ENCODE peak calls at places on chromosomes 11 and 22, in four cellular contexts. A, J, L and D are unnamed samples.

GRCh38 chr11:87473174-87473573 is 435.4 kb downstream of the TMEM135 start:
- DNase-seq in A (no peak), J (no peak), L (no peak), D (peak)

GRCh38 chr11:27120211-27120610 is 79.6 kb downstream of the BBOX1 start:
- DNase-seq in A (no peak), J (no peak), L (no peak), D (no peak)

GRCh38 chr11:134527382-134528243 is 115.6 kb upstream of the B3GAT1 start:
- DNase-seq in A (no peak), J (peak), L (peak), D (no peak)

GRCh38 chr11:67027943-67028542 is 5.1 kb downstream of the SYT12 start:
- DNase-seq in A (no peak), J (no peak), L (no peak), D (no peak)

GRCh38 chr11:13386567-13386966 is 76.5 kb downstream of the BTBD10 start:
- DNase-seq in A (no peak), J (no peak), L (no peak), D (no peak)

GRCh38 chr22:27405672-27406388 is 395.7 kb downstream of the MN1 start:
- DNase-seq in A (no peak), J (peak), L (no peak), D (peak)

GRCh38 chr11:123525511-123525918 is 95.4 kb downstream of the GRAMD1B start:
- DNase-seq in A (no peak), J (no peak), L (no peak), D (no peak)

GRCh38 chr22:25488244-25489020 is 76.0 kb upstream of the GRK3 start:
- DNase-seq in A (no peak), J (peak), L (peak), D (peak)

GRCh38 chr11:105767945-105768344 is 158.1 kb downstream of the GRIA4 start:
- DNase-seq in A (no peak), J (no peak), L (no peak), D (no peak)

GRCh38 chr11:64428685-64429084 is 69.7 kb downstream of the RPS6KA4 start:
- DNase-seq in A (no peak), J (no peak), L (no peak), D (no peak)

GRCh38 chr22:32378703-32379272 is 21.1 kb downstream of the RFPL3 start:
- DNase-seq in A (no peak), J (no peak), L (no peak), D (no peak)

GRCh38 chr22:35441489-35442100 is 41.7 kb downstream of the MCM5 start:
- DNase-seq in A (no peak), J (no peak), L (no peak), D (no peak)